ENCODE peak calls at places on chromosomes 16 and 17, in eight cellular contexts. X is H1, Q is transverse colon, B is adrenal gland, A is IMR-90, Y is tibial nerve, V is spleen, H is uterus. O is an unnamed sample. For H3K27me3, the result is how much of the 10 kb centered on the place peaks cover.

GRCh38 chr16:14232106-14232890 is 161.2 kb downstream of the MRTFB start:
- DNase-seq in H (no peak), X (no peak), A (peak), Y (no peak), Q (no peak), V (no peak), B (no peak), O (no peak)

GRCh38 chr17:65394811-65395472 is 166.5 kb downstream of the AXIN2 start:
- DNase-seq in X (no peak), A (no peak), Y (no peak), V (no peak), H (no peak), Q (no peak), B (no peak), O (no peak)

GRCh38 chr17:8188408-8188839 is 1.6 kb downstream of the BORCS6 start:
- DNase-seq in B (no peak), X (no peak), Q (no peak), Y (no peak), H (no peak), V (peak), A (no peak), O (no peak)

GRCh38 chr17:61478026-61478789 is 26.0 kb downstream of the TBX4 start:
- DNase-seq in V (peak), A (peak), X (no peak), Y (no peak), Q (no peak), B (no peak), H (no peak), O (no peak)

GRCh38 chr16:29306953-29307597 is 99.4 kb downstream of the NPIPB11 start:
- DNase-seq in B (peak), V (no peak), H (no peak), Y (no peak), Q (no peak), A (peak), X (no peak), O (no peak)

GRCh38 chr16:2035431-2036199 is 8.9 kb downstream of the NHERF2 start:
- DNase-seq in B (no peak), V (no peak), A (peak), H (peak), X (no peak), Q (peak), Y (peak), O (peak)

GRCh38 chr17:13346996-13347762 is 254.6 kb downstream of the HS3ST3A1 start:
- DNase-seq in Y (no peak), A (peak), H (no peak), X (no peak), Q (no peak), B (peak), V (no peak), O (no peak)

GRCh38 chr17:64156670-64157069 is 26.7 kb upstream of the ERN1 start:
- DNase-seq in V (no peak), Q (no peak), Y (no peak), X (no peak), A (no peak), B (peak), H (no peak), O (no peak)

GRCh38 chr17:33730131-33730530 is 437.0 kb upstream of the ASIC2 start:
- DNase-seq in Y (no peak), X (no peak), Q (no peak), A (no peak), V (no peak), H (no peak), B (no peak), O (no peak)

GRCh38 chr16:81448154-81449131 is 3.8 kb downstream of the CMIP start:
- DNase-seq in X (no peak), A (no peak), Y (no peak), Q (peak), H (no peak), B (peak), V (no peak), O (no peak)

GRCh38 chr17:80559688-80560290 is 15.2 kb downstream of the RPTOR start:
- DNase-seq in Q (no peak), H (no peak), A (peak), X (no peak), Y (no peak), B (no peak), V (no peak), O (no peak)
- H3K27me3 ChIP-seq in Q (under half), H (under half), A (under half), X (under half), Y (under half), B (under half), V (under half), O (under half)

GRCh38 chr16:12992066-12992465 is 90.7 kb downstream of the SHISA9 start:
- DNase-seq in B (no peak), V (no peak), H (no peak), A (no peak), Y (no peak), X (no peak), Q (no peak), O (no peak)
- TF ChIP-seq POLR2A in B (no peak), V (no peak), H (no peak), A (no peak), Y (no peak), X (no peak), Q (no peak), O (no peak)

GRCh38 chr17:82377924-82378740 is 6.6 kb downstream of the UTS2R start:
- DNase-seq in Y (no peak), X (no peak), V (no peak), H (no peak), B (no peak), Q (no peak), A (no peak), O (no peak)
- H3K27me3 ChIP-seq in Y (under half), X (under half), V (under half), H (under half), B (under half), Q (half or more), A (half or more), O (half or more)

GRCh38 chr17:17590883-17591407 is 563 bp downstream of the PEMT start:
- DNase-seq in Q (no peak), Y (no peak), V (peak), B (no peak), H (peak), A (no peak), X (no peak), O (no peak)
- TF ChIP-seq POLR2A in Q (no peak), Y (no peak), V (no peak), B (no peak), H (no peak), A (no peak), X (no peak), O (peak)

GRCh38 chr16:74575805-74576643 is 30.9 kb downstream of the GLG1 start:
- DNase-seq in Y (no peak), H (no peak), A (no peak), Q (no peak), B (no peak), X (no peak), V (no peak), O (no peak)
- H3K27me3 ChIP-seq in Y (under half), H (under half), A (under half), Q (under half), B (under half), X (under half), V (under half), O (under half)

GRCh38 chr16:72664480-72665408 is 383.2 kb downstream of the ZFHX3 start:
- DNase-seq in V (peak), B (peak), X (peak), H (peak), Q (peak), A (peak), Y (peak), O (peak)
- TF ChIP-seq POLR2A in V (no peak), B (peak), X (peak), H (peak), Q (peak), A (peak), Y (no peak), O (no peak)

DNA sequence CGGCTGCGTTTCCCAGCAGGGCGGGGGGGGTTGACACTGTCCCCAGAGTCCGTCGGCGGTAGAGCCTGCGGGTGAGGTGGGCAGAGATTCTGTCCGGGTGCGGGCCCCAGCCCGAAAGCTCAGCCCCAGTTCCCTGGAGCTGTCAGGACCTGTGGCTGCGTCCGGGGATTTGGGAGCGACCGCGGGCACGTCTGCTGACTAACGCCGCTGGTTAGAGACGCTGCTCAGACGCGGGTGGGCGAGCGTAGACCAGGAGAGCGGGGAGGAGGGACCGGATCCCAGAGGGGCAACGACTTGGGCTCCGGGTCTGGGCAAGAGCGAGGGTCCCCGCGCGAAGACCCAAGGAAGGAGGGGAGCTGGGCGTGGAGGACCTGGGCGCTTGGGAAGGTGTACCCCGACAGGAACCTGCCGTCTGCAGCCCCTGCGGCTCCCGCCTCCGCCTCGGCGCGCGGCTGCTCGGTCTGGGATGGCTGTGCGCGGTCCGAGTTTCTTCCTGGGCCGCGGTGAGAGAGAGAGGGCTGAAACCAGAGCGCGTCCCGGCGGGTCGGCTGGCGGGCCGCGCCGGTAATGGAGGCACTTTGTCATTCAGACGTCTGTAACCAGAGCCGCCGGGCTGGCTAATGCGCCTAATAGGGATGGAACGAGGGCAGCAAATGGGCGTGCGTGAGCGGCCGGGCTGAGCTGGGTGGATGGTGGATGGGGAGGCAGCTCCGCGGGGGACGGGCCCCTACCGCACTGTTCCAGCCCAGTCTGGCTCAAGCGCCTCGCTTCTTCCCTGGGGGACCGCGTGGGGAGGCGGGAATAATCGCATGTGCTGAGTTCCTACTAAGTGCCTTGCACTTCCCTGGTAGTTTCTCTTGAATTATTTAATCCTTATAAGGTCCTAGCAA is 2.3 kb downstream of the NGFR start:
- DNase-seq in Y (peak), A (peak), Q (peak), V (no peak), X (no peak), H (peak), B (peak), O (no peak)
- H3K27me3 ChIP-seq in Y (under half), A (half or more), Q (half or more), V (half or more), X (under half), H (under half), B (half or more), O (under half)

DNA sequence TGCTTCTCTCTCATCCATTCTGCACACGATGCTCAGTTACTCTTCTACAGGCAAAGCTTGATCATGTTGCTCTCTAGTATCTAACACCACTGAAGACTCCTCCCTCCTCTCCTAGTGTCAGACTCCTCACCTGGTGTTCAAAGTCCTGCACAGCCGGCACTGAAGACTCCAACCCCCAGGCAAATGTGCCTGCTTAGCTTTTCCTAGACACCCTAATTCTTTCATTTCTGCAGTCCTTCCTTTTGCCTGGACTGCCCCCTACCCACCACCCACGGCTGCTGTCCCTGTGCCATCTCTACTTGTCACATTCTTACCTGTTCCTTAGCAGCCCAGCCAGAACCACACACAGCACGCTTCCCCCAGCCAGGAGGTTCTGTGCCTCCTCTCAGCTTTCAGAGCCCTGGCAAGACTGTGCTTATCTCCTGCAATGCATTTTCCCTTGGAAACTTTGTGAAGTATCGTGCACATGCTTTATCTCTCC is 6.0 kb downstream of the TMEM238L start:
- DNase-seq in H (no peak), X (no peak), A (no peak), Y (no peak), V (no peak), B (peak), Q (peak), O (no peak)
- TF ChIP-seq POLR2A in H (no peak), X (no peak), A (no peak), Y (no peak), V (no peak), B (no peak), Q (no peak), O (no peak)

GRCh38 chr16:50475170-50475569 is 73.0 kb upstream of the NKD1 start:
- DNase-seq in B (no peak), H (no peak), Y (no peak), X (no peak), A (no peak), Q (no peak), V (no peak), O (no peak)

GRCh38 chr16:50474138-50474537 is 74.1 kb upstream of the NKD1 start:
- DNase-seq in Q (no peak), X (no peak), B (peak), Y (no peak), A (no peak), H (no peak), V (no peak), O (no peak)

GRCh38 chr16:50470687-50471086 is 77.5 kb upstream of the NKD1 start:
- DNase-seq in Q (no peak), V (no peak), X (no peak), A (no peak), Y (no peak), B (no peak), H (no peak), O (no peak)

GRCh38 chr16:50472472-50472871 is 75.7 kb upstream of the NKD1 start:
- DNase-seq in X (no peak), B (no peak), Y (no peak), Q (no peak), H (no peak), V (no peak), A (no peak), O (no peak)

DNA sequence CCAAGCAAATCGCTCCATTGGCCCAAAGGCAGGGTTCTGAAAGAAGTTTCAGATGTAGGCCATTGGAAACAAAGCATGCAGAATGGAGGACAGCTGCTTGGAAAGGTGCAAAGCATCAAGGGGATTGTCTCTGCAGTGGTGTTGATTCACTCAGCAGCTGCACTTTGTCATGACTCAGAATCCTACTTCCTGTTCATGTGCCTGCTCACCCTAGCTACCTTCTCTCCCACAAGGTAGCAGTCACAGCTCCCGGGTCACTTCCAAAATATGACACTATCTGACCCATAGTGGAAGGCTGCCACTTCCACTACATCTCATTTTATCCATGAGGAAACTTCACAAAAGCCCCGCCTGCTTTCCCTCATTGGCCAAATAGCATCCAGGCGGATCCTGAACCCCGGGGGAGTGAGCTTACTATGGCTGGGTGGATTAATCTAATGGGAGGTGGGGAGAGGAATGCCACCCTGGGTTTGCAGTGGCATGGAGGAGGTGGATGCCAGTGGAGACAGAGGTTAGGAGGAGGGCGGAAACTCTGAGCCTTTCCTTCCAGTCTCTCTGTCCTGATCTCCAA is 74.7 kb upstream of the NKD1 start:
- DNase-seq in Y (no peak), B (no peak), Q (no peak), H (no peak), X (no peak), A (no peak), V (no peak), O (no peak)
- H3K27me3 ChIP-seq in Y (under half), B (under half), Q (under half), H (under half), X (under half), A (under half), V (under half), O (under half)

GRCh38 chr17:29155235-29155965 is 24.8 kb downstream of the MYO18A start:
- DNase-seq in B (peak), V (peak), X (no peak), Q (peak), A (peak), H (peak), Y (no peak), O (no peak)
- TF ChIP-seq POLR2A in B (no peak), V (no peak), X (no peak), Q (no peak), A (no peak), H (no peak), Y (no peak), O (no peak)